ENCODE peak calls at places on chromosome 18, in six cellular contexts. One of them, this sample, is unnamed.

GRCh38 chr18:67219821-67220220 is 296.7 kb downstream of the DSEL start:
- DNase-seq in activated CD8-positive, alpha-beta memory T cell treated with anti-CD3 and anti-CD28 coated beads, Interleukin-2, amount 50 U/mL, for 48 hours: no peak
- DNase-seq in H9: no peak
- DNase-seq in osteocyte: no peak
- DNase-seq in ureter: no peak
- DNase-seq in NCI-H1092 treated with DMSO at 0.1 percent for 48 hours: no peak
- DNase-seq in this sample: no peak

GRCh38 chr18:6239716-6240115 is 175.0 kb downstream of the L3MBTL4 start:
- DNase-seq in activated CD8-positive, alpha-beta memory T cell treated with anti-CD3 and anti-CD28 coated beads, Interleukin-2, amount 50 U/mL, for 48 hours: no peak
- DNase-seq in H9: no peak
- DNase-seq in osteocyte: no peak
- DNase-seq in ureter: no peak
- DNase-seq in NCI-H1092 treated with DMSO at 0.1 percent for 48 hours: no peak
- DNase-seq in this sample: no peak

GRCh38 chr18:77098033-77098432 is 34.5 kb downstream of the MBP start:
- DNase-seq in activated CD8-positive, alpha-beta memory T cell treated with anti-CD3 and anti-CD28 coated beads, Interleukin-2, amount 50 U/mL, for 48 hours: no peak
- DNase-seq in H9: no peak
- DNase-seq in osteocyte: no peak
- DNase-seq in ureter: peak; percentile 37
- DNase-seq in NCI-H1092 treated with DMSO at 0.1 percent for 48 hours: no peak
- DNase-seq in this sample: no peak

GRCh38 chr18:64692826-64693225 is 543.9 kb upstream of the LINC00305 start:
- DNase-seq in activated CD8-positive, alpha-beta memory T cell treated with anti-CD3 and anti-CD28 coated beads, Interleukin-2, amount 50 U/mL, for 48 hours: no peak
- DNase-seq in H9: no peak
- DNase-seq in osteocyte: no peak
- DNase-seq in ureter: no peak
- DNase-seq in NCI-H1092 treated with DMSO at 0.1 percent for 48 hours: no peak
- DNase-seq in this sample: no peak

GRCh38 chr18:68679531-68679930 is 35.4 kb downstream of the TMX3 start:
- DNase-seq in activated CD8-positive, alpha-beta memory T cell treated with anti-CD3 and anti-CD28 coated beads, Interleukin-2, amount 50 U/mL, for 48 hours: no peak
- DNase-seq in H9: no peak
- DNase-seq in osteocyte: no peak
- DNase-seq in ureter: no peak
- DNase-seq in NCI-H1092 treated with DMSO at 0.1 percent for 48 hours: no peak
- DNase-seq in this sample: no peak

GRCh38 chr18:55778731-55779460 is 190.9 kb upstream of the TCF4 start:
- DNase-seq in activated CD8-positive, alpha-beta memory T cell treated with anti-CD3 and anti-CD28 coated beads, Interleukin-2, amount 50 U/mL, for 48 hours: no peak
- DNase-seq in H9: no peak
- DNase-seq in osteocyte: no peak
- DNase-seq in ureter: no peak
- DNase-seq in NCI-H1092 treated with DMSO at 0.1 percent for 48 hours: peak; percentile 36
- DNase-seq in this sample: no peak

GRCh38 chr18:55588001-55588875 is at the start of gene TCF4:
- DNase-seq in activated CD8-positive, alpha-beta memory T cell treated with anti-CD3 and anti-CD28 coated beads, Interleukin-2, amount 50 U/mL, for 48 hours: peak; percentile 61
- DNase-seq in H9: peak; percentile 73
- DNase-seq in osteocyte: peak; percentile 87
- DNase-seq in ureter: peak; percentile 54
- DNase-seq in NCI-H1092 treated with DMSO at 0.1 percent for 48 hours: peak; percentile 83
- DNase-seq in this sample: peak; percentile 61

GRCh38 chr18:32362484-32362883 is 108.2 kb downstream of the GAREM1 start:
- DNase-seq in activated CD8-positive, alpha-beta memory T cell treated with anti-CD3 and anti-CD28 coated beads, Interleukin-2, amount 50 U/mL, for 48 hours: no peak
- DNase-seq in H9: no peak
- DNase-seq in osteocyte: no peak
- DNase-seq in ureter: no peak
- DNase-seq in NCI-H1092 treated with DMSO at 0.1 percent for 48 hours: no peak
- DNase-seq in this sample: no peak

GRCh38 chr18:45997689-45998088 is 30.6 kb upstream of the EPG5 start:
- DNase-seq in activated CD8-positive, alpha-beta memory T cell treated with anti-CD3 and anti-CD28 coated beads, Interleukin-2, amount 50 U/mL, for 48 hours: peak; percentile 70
- DNase-seq in H9: no peak
- DNase-seq in osteocyte: peak; percentile 44
- DNase-seq in ureter: no peak
- DNase-seq in NCI-H1092 treated with DMSO at 0.1 percent for 48 hours: no peak
- DNase-seq in this sample: peak; percentile 71

GRCh38 chr18:7002107-7002506 is 115.5 kb downstream of the LAMA1 start:
- DNase-seq in activated CD8-positive, alpha-beta memory T cell treated with anti-CD3 and anti-CD28 coated beads, Interleukin-2, amount 50 U/mL, for 48 hours: no peak
- DNase-seq in H9: peak; percentile 51
- DNase-seq in osteocyte: no peak
- DNase-seq in ureter: no peak
- DNase-seq in NCI-H1092 treated with DMSO at 0.1 percent for 48 hours: peak; percentile 62
- DNase-seq in this sample: no peak

GRCh38 chr18:24741961-24742738 is 281.7 kb downstream of the HRH4 start:
- DNase-seq in activated CD8-positive, alpha-beta memory T cell treated with anti-CD3 and anti-CD28 coated beads, Interleukin-2, amount 50 U/mL, for 48 hours: no peak
- DNase-seq in H9: no peak
- DNase-seq in osteocyte: no peak
- DNase-seq in ureter: no peak
- DNase-seq in NCI-H1092 treated with DMSO at 0.1 percent for 48 hours: no peak
- DNase-seq in this sample: no peak

GRCh38 chr18:56884511-56884910 is 233.4 kb downstream of the WDR7 start:
- DNase-seq in activated CD8-positive, alpha-beta memory T cell treated with anti-CD3 and anti-CD28 coated beads, Interleukin-2, amount 50 U/mL, for 48 hours: no peak
- DNase-seq in H9: no peak
- DNase-seq in osteocyte: no peak
- DNase-seq in ureter: no peak
- DNase-seq in NCI-H1092 treated with DMSO at 0.1 percent for 48 hours: no peak
- DNase-seq in this sample: no peak

GRCh38 chr18:38718365-38718901 is 1152.8 kb upstream of the CELF4 start:
- DNase-seq in activated CD8-positive, alpha-beta memory T cell treated with anti-CD3 and anti-CD28 coated beads, Interleukin-2, amount 50 U/mL, for 48 hours: no peak
- DNase-seq in H9: peak; percentile 28
- DNase-seq in osteocyte: no peak
- DNase-seq in ureter: no peak
- DNase-seq in NCI-H1092 treated with DMSO at 0.1 percent for 48 hours: no peak
- DNase-seq in this sample: no peak

GRCh38 chr18:1092228-1092627 is 187.6 kb downstream of the ADCYAP1 start:
- DNase-seq in activated CD8-positive, alpha-beta memory T cell treated with anti-CD3 and anti-CD28 coated beads, Interleukin-2, amount 50 U/mL, for 48 hours: no peak
- DNase-seq in H9: peak; percentile 62
- DNase-seq in osteocyte: no peak
- DNase-seq in ureter: no peak
- DNase-seq in NCI-H1092 treated with DMSO at 0.1 percent for 48 hours: no peak
- DNase-seq in this sample: no peak

GRCh38 chr18:61946449-61946848 is 53.6 kb upstream of the RNF152 start:
- DNase-seq in activated CD8-positive, alpha-beta memory T cell treated with anti-CD3 and anti-CD28 coated beads, Interleukin-2, amount 50 U/mL, for 48 hours: no peak
- DNase-seq in H9: no peak
- DNase-seq in osteocyte: no peak
- DNase-seq in ureter: no peak
- DNase-seq in NCI-H1092 treated with DMSO at 0.1 percent for 48 hours: no peak
- DNase-seq in this sample: no peak

GRCh38 chr18:48090702-48091101 is 160.2 kb upstream of the SMAD2 start:
- DNase-seq in activated CD8-positive, alpha-beta memory T cell treated with anti-CD3 and anti-CD28 coated beads, Interleukin-2, amount 50 U/mL, for 48 hours: no peak
- DNase-seq in H9: no peak
- DNase-seq in osteocyte: no peak
- DNase-seq in ureter: no peak
- DNase-seq in NCI-H1092 treated with DMSO at 0.1 percent for 48 hours: no peak
- DNase-seq in this sample: no peak

GRCh38 chr18:48031011-48031480 is 100.6 kb upstream of the SMAD2 start:
- DNase-seq in activated CD8-positive, alpha-beta memory T cell treated with anti-CD3 and anti-CD28 coated beads, Interleukin-2, amount 50 U/mL, for 48 hours: no peak
- DNase-seq in H9: peak; percentile 72
- DNase-seq in osteocyte: no peak
- DNase-seq in ureter: peak; percentile 71
- DNase-seq in NCI-H1092 treated with DMSO at 0.1 percent for 48 hours: peak; percentile 82
- DNase-seq in this sample: peak; percentile 41

GRCh38 chr18:5868218-5868904 is 27.0 kb downstream of the TMEM200C start:
- DNase-seq in activated CD8-positive, alpha-beta memory T cell treated with anti-CD3 and anti-CD28 coated beads, Interleukin-2, amount 50 U/mL, for 48 hours: peak; percentile 53
- DNase-seq in H9: peak; percentile 78
- DNase-seq in osteocyte: peak; percentile 89
- DNase-seq in ureter: peak; percentile 71
- DNase-seq in NCI-H1092 treated with DMSO at 0.1 percent for 48 hours: peak; percentile 45
- DNase-seq in this sample: no peak

GRCh38 chr18:34720220-34720619 is 10.1 kb downstream of the DTNA start:
- DNase-seq in activated CD8-positive, alpha-beta memory T cell treated with anti-CD3 and anti-CD28 coated beads, Interleukin-2, amount 50 U/mL, for 48 hours: no peak
- DNase-seq in H9: no peak
- DNase-seq in osteocyte: no peak
- DNase-seq in ureter: no peak
- DNase-seq in NCI-H1092 treated with DMSO at 0.1 percent for 48 hours: no peak
- DNase-seq in this sample: no peak

GRCh38 chr18:63970803-63971191 is 916 bp downstream of the SERPINB8 start:
- DNase-seq in activated CD8-positive, alpha-beta memory T cell treated with anti-CD3 and anti-CD28 coated beads, Interleukin-2, amount 50 U/mL, for 48 hours: no peak
- DNase-seq in H9: peak; percentile 67
- DNase-seq in osteocyte: no peak
- DNase-seq in ureter: peak; percentile 62
- DNase-seq in NCI-H1092 treated with DMSO at 0.1 percent for 48 hours: no peak
- DNase-seq in this sample: no peak

GRCh38 chr18:48926420-48926857 is 24.3 kb downstream of the SMAD7 start:
- DNase-seq in activated CD8-positive, alpha-beta memory T cell treated with anti-CD3 and anti-CD28 coated beads, Interleukin-2, amount 50 U/mL, for 48 hours: no peak
- DNase-seq in H9: no peak
- DNase-seq in osteocyte: no peak
- DNase-seq in ureter: no peak
- DNase-seq in NCI-H1092 treated with DMSO at 0.1 percent for 48 hours: peak; percentile 77
- DNase-seq in this sample: no peak

GRCh38 chr18:12593861-12594260 is 64.0 kb downstream of the SPIRE1 start:
- DNase-seq in activated CD8-positive, alpha-beta memory T cell treated with anti-CD3 and anti-CD28 coated beads, Interleukin-2, amount 50 U/mL, for 48 hours: no peak
- DNase-seq in H9: no peak
- DNase-seq in osteocyte: no peak
- DNase-seq in ureter: no peak
- DNase-seq in NCI-H1092 treated with DMSO at 0.1 percent for 48 hours: no peak
- DNase-seq in this sample: no peak

GRCh38 chr18:47163241-47163640 is 12.9 kb downstream of the IER3IP1 start:
- DNase-seq in activated CD8-positive, alpha-beta memory T cell treated with anti-CD3 and anti-CD28 coated beads, Interleukin-2, amount 50 U/mL, for 48 hours: no peak
- DNase-seq in H9: no peak
- DNase-seq in osteocyte: no peak
- DNase-seq in ureter: no peak
- DNase-seq in NCI-H1092 treated with DMSO at 0.1 percent for 48 hours: no peak
- DNase-seq in this sample: no peak

GRCh38 chr18:76405761-76406356 is 89.2 kb downstream of the ZNF516 start:
- DNase-seq in activated CD8-positive, alpha-beta memory T cell treated with anti-CD3 and anti-CD28 coated beads, Interleukin-2, amount 50 U/mL, for 48 hours: peak; percentile 42
- DNase-seq in H9: peak; percentile 84
- DNase-seq in osteocyte: no peak
- DNase-seq in ureter: no peak
- DNase-seq in NCI-H1092 treated with DMSO at 0.1 percent for 48 hours: peak; percentile 27
- DNase-seq in this sample: peak; percentile 58

GRCh38 chr18:58369616-58370015 is 259.3 kb downstream of the ALPK2 start:
- DNase-seq in activated CD8-positive, alpha-beta memory T cell treated with anti-CD3 and anti-CD28 coated beads, Interleukin-2, amount 50 U/mL, for 48 hours: no peak
- DNase-seq in H9: no peak
- DNase-seq in osteocyte: no peak
- DNase-seq in ureter: no peak
- DNase-seq in NCI-H1092 treated with DMSO at 0.1 percent for 48 hours: no peak
- DNase-seq in this sample: no peak

GRCh38 chr18:629303-630150 is 27.9 kb upstream of the TYMS start:
- DNase-seq in activated CD8-positive, alpha-beta memory T cell treated with anti-CD3 and anti-CD28 coated beads, Interleukin-2, amount 50 U/mL, for 48 hours: no peak
- DNase-seq in H9: no peak
- DNase-seq in osteocyte: no peak
- DNase-seq in ureter: no peak
- DNase-seq in NCI-H1092 treated with DMSO at 0.1 percent for 48 hours: no peak
- DNase-seq in this sample: no peak

GRCh38 chr18:76977108-76977621 is 154.8 kb downstream of the ZNF236 start:
- DNase-seq in activated CD8-positive, alpha-beta memory T cell treated with anti-CD3 and anti-CD28 coated beads, Interleukin-2, amount 50 U/mL, for 48 hours: peak; percentile 20
- DNase-seq in H9: peak; percentile 20
- DNase-seq in osteocyte: peak; percentile 72
- DNase-seq in ureter: peak; percentile 31
- DNase-seq in NCI-H1092 treated with DMSO at 0.1 percent for 48 hours: peak; percentile 96
- DNase-seq in this sample: no peak

GRCh38 chr18:24270358-24270936 is 127.2 kb downstream of the OSBPL1A start:
- DNase-seq in activated CD8-positive, alpha-beta memory T cell treated with anti-CD3 and anti-CD28 coated beads, Interleukin-2, amount 50 U/mL, for 48 hours: no peak
- DNase-seq in H9: no peak
- DNase-seq in osteocyte: no peak
- DNase-seq in ureter: no peak
- DNase-seq in NCI-H1092 treated with DMSO at 0.1 percent for 48 hours: no peak
- DNase-seq in this sample: no peak

GRCh38 chr18:25237571-25238267 is 114.2 kb downstream of the ZNF521 start:
- DNase-seq in activated CD8-positive, alpha-beta memory T cell treated with anti-CD3 and anti-CD28 coated beads, Interleukin-2, amount 50 U/mL, for 48 hours: no peak
- DNase-seq in H9: no peak
- DNase-seq in osteocyte: no peak
- DNase-seq in ureter: no peak
- DNase-seq in NCI-H1092 treated with DMSO at 0.1 percent for 48 hours: no peak
- DNase-seq in this sample: no peak

GRCh38 chr18:30376515-30376914 is 666.0 kb downstream of the DSC3 start:
- DNase-seq in activated CD8-positive, alpha-beta memory T cell treated with anti-CD3 and anti-CD28 coated beads, Interleukin-2, amount 50 U/mL, for 48 hours: no peak
- DNase-seq in H9: peak; percentile 56
- DNase-seq in osteocyte: no peak
- DNase-seq in ureter: no peak
- DNase-seq in NCI-H1092 treated with DMSO at 0.1 percent for 48 hours: peak; percentile 9
- DNase-seq in this sample: no peak

GRCh38 chr18:63974991-63975390 is 5.1 kb downstream of the SERPINB8 start:
- DNase-seq in activated CD8-positive, alpha-beta memory T cell treated with anti-CD3 and anti-CD28 coated beads, Interleukin-2, amount 50 U/mL, for 48 hours: no peak
- DNase-seq in H9: no peak
- DNase-seq in osteocyte: no peak
- DNase-seq in ureter: no peak
- DNase-seq in NCI-H1092 treated with DMSO at 0.1 percent for 48 hours: peak; percentile 9
- DNase-seq in this sample: no peak

GRCh38 chr18:73793386-73793785 is 354.2 kb downstream of the FBXO15 start:
- DNase-seq in activated CD8-positive, alpha-beta memory T cell treated with anti-CD3 and anti-CD28 coated beads, Interleukin-2, amount 50 U/mL, for 48 hours: no peak
- DNase-seq in H9: no peak
- DNase-seq in osteocyte: no peak
- DNase-seq in ureter: no peak
- DNase-seq in NCI-H1092 treated with DMSO at 0.1 percent for 48 hours: no peak
- DNase-seq in this sample: no peak

GRCh38 chr18:59873616-59874015 is 26.2 kb upstream of the PMAIP1 start:
- DNase-seq in activated CD8-positive, alpha-beta memory T cell treated with anti-CD3 and anti-CD28 coated beads, Interleukin-2, amount 50 U/mL, for 48 hours: no peak
- DNase-seq in H9: no peak
- DNase-seq in osteocyte: no peak
- DNase-seq in ureter: no peak
- DNase-seq in NCI-H1092 treated with DMSO at 0.1 percent for 48 hours: no peak
- DNase-seq in this sample: no peak

GRCh38 chr18:53382870-53383269 is 841.6 kb downstream of the MBD2 start:
- DNase-seq in activated CD8-positive, alpha-beta memory T cell treated with anti-CD3 and anti-CD28 coated beads, Interleukin-2, amount 50 U/mL, for 48 hours: no peak
- DNase-seq in H9: no peak
- DNase-seq in osteocyte: no peak
- DNase-seq in ureter: no peak
- DNase-seq in NCI-H1092 treated with DMSO at 0.1 percent for 48 hours: no peak
- DNase-seq in this sample: no peak

GRCh38 chr18:22667616-22668422 is 250.1 kb upstream of the CTAGE1 start:
- DNase-seq in activated CD8-positive, alpha-beta memory T cell treated with anti-CD3 and anti-CD28 coated beads, Interleukin-2, amount 50 U/mL, for 48 hours: no peak
- DNase-seq in H9: no peak
- DNase-seq in osteocyte: no peak
- DNase-seq in ureter: no peak
- DNase-seq in NCI-H1092 treated with DMSO at 0.1 percent for 48 hours: no peak
- DNase-seq in this sample: no peak